ENCODE peak calls at places on chromosomes 4 and X, in eight cellular contexts. Z is cardiac fibroblast, F is kidney, P is A549, D is Peyer's patch, W is tibial nerve, B is transverse colon, I is heart left ventricle. N is an unnamed sample.

GRCh38 chr4:188432328-188432727 is 293.1 kb downstream of the TRIML1 start:
- DNase-seq in Z (no peak), B (no peak), D (no peak), F (no peak), P (no peak), W (no peak), I (no peak), N (no peak)

GRCh38 chr4:2064276-2064991 is 5.3 kb downstream of the NAT8L start:
- DNase-seq in I (no peak), F (peak), P (no peak), Z (no peak), W (no peak), D (peak), B (peak), N (no peak)

GRCh38 chr4:162685401-162685800 is 481.3 kb downstream of the NAF1 start:
- DNase-seq in I (no peak), B (no peak), P (no peak), F (no peak), Z (peak), D (no peak), W (no peak), N (no peak)

GRCh38 chr4:100042235-100042634 is 92.2 kb upstream of the H2AZ1 start:
- DNase-seq in B (no peak), I (no peak), D (no peak), P (no peak), F (no peak), W (no peak), Z (peak), N (no peak)

GRCh38 chr4:81550005-81550896 is 78.5 kb upstream of the RASGEF1B start:
- DNase-seq in Z (no peak), I (no peak), F (peak), D (no peak), B (no peak), P (no peak), W (no peak), N (no peak)

GRCh38 chrX:49812177-49812576 is 16.9 kb upstream of the PAGE4 start:
- DNase-seq in P (no peak), B (no peak), Z (no peak), W (no peak), F (no peak), I (no peak), D (no peak), N (no peak)

GRCh38 chrX:132468454-132468853 is 20.4 kb downstream of the MBNL3 start:
- DNase-seq in I (no peak), Z (no peak), W (no peak), D (no peak), F (no peak), B (no peak), P (no peak), N (no peak)

GRCh38 chr4:78691333-78691732 is 84.8 kb upstream of the BMP2K start:
- DNase-seq in F (no peak), W (no peak), I (no peak), D (no peak), P (no peak), Z (peak), B (no peak), N (no peak)

GRCh38 chr4:74018116-74018515 is 19.6 kb upstream of the CXCL5 start:
- DNase-seq in P (no peak), I (no peak), B (no peak), F (no peak), W (no peak), D (no peak), Z (no peak), N (no peak)

GRCh38 chr4:15239866-15240265 is 188.0 kb upstream of the C1QTNF7 start:
- DNase-seq in W (no peak), B (no peak), D (no peak), Z (peak), P (no peak), F (no peak), I (peak), N (peak)

GRCh38 chr4:4758708-4759107 is 100.8 kb upstream of the MSX1 start:
- DNase-seq in F (no peak), I (no peak), Z (no peak), W (no peak), D (no peak), B (no peak), P (no peak), N (no peak)

GRCh38 chr4:4430492-4431195 is 43.7 kb downstream of the NSG1 start:
- DNase-seq in P (peak), D (peak), I (peak), F (no peak), Z (peak), B (no peak), W (no peak), N (peak)

GRCh38 chrX:130228871-130229270 is 39.8 kb downstream of the ZNF280C start:
- DNase-seq in B (no peak), P (no peak), I (no peak), Z (no peak), F (no peak), D (no peak), W (no peak), N (no peak)

GRCh38 chr4:165748321-165748720 is 124.7 kb upstream of the TLL1 start:
- DNase-seq in D (no peak), Z (no peak), I (no peak), F (no peak), W (no peak), P (no peak), B (no peak), N (no peak)

GRCh38 chr4:80103615-80104014 is 30.6 kb upstream of the ANTXR2 start:
- DNase-seq in B (no peak), P (no peak), I (no peak), D (no peak), Z (no peak), W (no peak), F (no peak), N (no peak)

GRCh38 chr4:107034091-107034698 is 1.9 kb downstream of the DKK2 start:
- DNase-seq in D (no peak), P (no peak), W (peak), F (peak), Z (peak), B (peak), I (no peak), N (no peak)

GRCh38 chr4:306551-306961 is 1.3 kb upstream of the ZNF732 start:
- DNase-seq in Z (no peak), B (no peak), D (no peak), W (no peak), F (no peak), P (no peak), I (no peak), N (no peak)

GRCh38 chr4:10917475-10918103 is 233.0 kb upstream of the CLNK start:
- DNase-seq in P (no peak), B (no peak), F (no peak), Z (no peak), W (no peak), D (no peak), I (no peak), N (no peak)

GRCh38 chr4:15653864-15654391 is 1.2 kb downstream of the FBXL5 start:
- DNase-seq in Z (peak), B (no peak), I (no peak), P (no peak), W (no peak), D (no peak), F (peak), N (no peak)

GRCh38 chr4:108644237-108644636 is 6.2 kb upstream of the OSTC start:
- DNase-seq in F (no peak), Z (peak), D (no peak), I (no peak), B (no peak), P (no peak), W (no peak), N (peak)

GRCh38 chrX:111133389-111133788 is 37.4 kb downstream of the PAK3 start:
- DNase-seq in Z (peak), W (no peak), D (no peak), B (no peak), I (no peak), P (no peak), F (no peak), N (no peak)

GRCh38 chr4:153159016-153159415 is 45.2 kb upstream of the TRIM2 start:
- DNase-seq in I (no peak), P (no peak), D (no peak), F (no peak), Z (no peak), W (no peak), B (no peak), N (no peak)

DNA sequence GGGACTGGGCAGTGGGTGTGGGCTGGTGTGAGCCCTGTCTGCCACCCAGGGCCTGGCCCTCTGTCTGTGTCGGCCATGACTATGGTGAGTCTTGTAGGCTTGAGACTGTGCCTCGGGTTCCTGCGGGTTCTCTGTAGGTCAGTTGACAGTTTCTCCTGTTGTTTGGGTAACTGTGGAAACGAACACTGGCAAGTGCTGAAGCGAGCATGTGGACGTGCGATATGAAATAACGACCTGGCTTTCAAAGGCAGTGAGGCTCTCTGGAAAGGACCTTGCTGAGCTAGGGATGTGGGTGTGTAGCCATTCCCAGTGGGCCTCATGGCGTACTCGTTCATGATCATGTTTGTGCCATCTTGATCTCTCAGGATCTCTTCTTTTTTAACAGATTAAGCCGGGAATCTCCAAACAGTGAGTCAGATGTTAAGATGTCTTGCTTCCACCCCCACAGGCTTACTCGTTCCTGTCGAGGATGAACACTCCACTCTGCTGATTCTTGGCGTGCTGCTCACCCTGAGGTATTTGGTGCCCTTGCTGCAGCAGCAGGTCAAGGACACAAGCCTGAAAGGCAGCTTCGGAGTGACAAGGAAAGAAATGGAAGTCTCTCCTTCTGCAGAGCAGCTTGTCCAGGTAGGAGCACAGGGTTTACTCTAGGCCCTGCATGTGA is 41.3 kb downstream of the HTT start:
- DNase-seq in W (no peak), P (no peak), B (no peak), I (no peak), F (no peak), Z (peak), D (no peak), N (no peak)
- H3K4me3 ChIP-seq in W (no peak), P (no peak), B (no peak), I (no peak), F (no peak), Z (no peak), D (no peak), N (no peak)

GRCh38 chr4:55884851-55885219 is 31.4 kb downstream of the EXOC1 start:
- DNase-seq in W (no peak), B (no peak), F (no peak), P (no peak), Z (no peak), D (no peak), I (no peak), N (no peak)

GRCh38 chr4:55884093-55884850 is 30.8 kb downstream of the EXOC1 start:
- DNase-seq in I (no peak), Z (no peak), W (no peak), P (no peak), B (no peak), D (no peak), F (no peak), N (no peak)

GRCh38 chr4:55887594-55887993 is 34.1 kb downstream of the EXOC1 start:
- DNase-seq in P (no peak), F (no peak), I (no peak), D (no peak), Z (no peak), B (no peak), W (no peak), N (no peak)
- TF ChIP-seq CTCF in P (no peak), F (no peak), I (no peak), D (no peak), Z (no peak), B (no peak), W (no peak), N (peak)

GRCh38 chr4:40731792-40732245 is 17.9 kb upstream of the NSUN7 start:
- DNase-seq in F (no peak), W (no peak), P (no peak), B (peak), Z (no peak), D (peak), I (peak), N (no peak)
- H3K4me3 ChIP-seq in F (no peak), W (no peak), P (no peak), B (no peak), Z (no peak), D (no peak), I (no peak), N (no peak)

DNA sequence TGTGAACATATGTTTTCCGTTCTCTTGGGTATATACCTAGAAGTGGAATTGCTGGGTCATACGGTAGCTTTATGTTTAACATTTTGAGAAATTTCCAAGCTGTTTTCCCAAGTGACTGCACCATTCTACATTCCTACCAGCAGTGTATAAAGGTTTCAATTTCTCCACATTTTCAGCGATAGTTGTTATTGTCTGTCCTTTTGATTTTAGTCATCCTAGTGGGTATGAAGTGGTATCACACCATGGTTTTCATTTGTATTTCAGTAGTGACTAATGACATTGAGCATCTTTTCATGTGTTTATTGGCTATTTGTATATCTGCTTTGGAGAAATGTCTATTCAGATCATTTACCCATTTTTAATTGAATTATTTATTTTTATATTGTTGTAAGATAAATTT is 2.4 kb downstream of the PPEF1 start:
- DNase-seq in W (no peak), F (no peak), P (no peak), Z (no peak), B (no peak), D (no peak), I (no peak), N (no peak)
- TF ChIP-seq CTCF in W (no peak), F (no peak), P (no peak), Z (no peak), B (no peak), D (no peak), I (no peak), N (no peak)

DNA sequence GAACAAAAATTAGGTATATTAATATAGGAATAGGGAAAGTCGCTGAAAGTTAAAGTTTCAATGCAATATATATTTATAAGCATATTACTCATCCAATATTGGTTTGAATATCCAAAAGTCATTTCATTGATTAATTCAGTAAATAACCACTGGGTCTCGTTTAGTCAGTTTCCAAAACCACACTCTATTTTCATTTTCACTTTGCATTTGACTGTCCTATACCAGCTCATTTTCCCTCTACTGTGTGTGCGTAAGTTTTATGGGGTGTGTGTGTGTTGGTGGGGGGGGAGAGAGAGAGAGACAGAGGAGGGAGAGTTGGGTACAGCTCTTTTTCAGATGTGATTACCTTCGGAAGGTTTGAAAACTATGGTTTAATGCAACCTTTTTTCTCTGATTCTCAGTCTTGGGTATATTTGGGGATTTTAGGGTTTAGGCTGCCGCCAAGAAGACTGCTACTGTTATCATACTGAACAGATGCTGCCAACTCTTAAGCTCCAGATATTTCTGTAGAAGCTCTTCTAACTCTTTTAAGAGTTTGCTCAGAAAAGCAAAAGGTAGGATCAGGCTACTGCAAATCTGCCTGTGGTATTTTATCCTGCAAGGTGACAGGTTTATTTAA is 1427.4 kb downstream of the PCDH7 start:
- DNase-seq in B (no peak), P (no peak), Z (no peak), I (no peak), W (no peak), F (no peak), D (no peak), N (no peak)
- H3K4me3 ChIP-seq in B (no peak), P (no peak), Z (no peak), I (no peak), W (no peak), F (no peak), D (no peak), N (no peak)

GRCh38 chr4:178173771-178174170 is 731.5 kb upstream of the AGA start:
- DNase-seq in F (no peak), I (no peak), W (no peak), P (no peak), D (no peak), B (no peak), Z (no peak), N (no peak)
- TF ChIP-seq CTCF in F (no peak), I (no peak), W (no peak), P (no peak), D (no peak), B (no peak), Z (no peak), N (no peak)

DNA sequence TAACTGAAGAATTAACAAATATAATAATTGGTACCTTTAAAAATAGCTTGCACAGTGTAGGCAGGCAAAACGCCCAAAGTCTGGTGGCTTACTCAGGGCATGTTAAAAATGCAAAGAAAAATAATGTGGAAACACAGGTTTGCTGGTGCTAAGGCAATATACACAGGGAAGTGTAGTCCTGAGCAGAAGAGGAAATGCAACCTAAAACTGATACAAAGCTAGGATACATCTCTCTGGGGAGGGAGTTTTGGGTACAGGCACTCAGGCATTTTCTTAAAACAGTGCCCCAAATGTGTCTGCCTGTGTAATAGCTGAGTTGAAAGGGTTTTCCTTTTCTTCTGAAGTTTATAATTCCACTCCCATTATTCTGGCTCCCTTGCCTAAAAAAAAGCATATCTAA is 47.4 kb downstream of the TMPRSS11E start:
- DNase-seq in P (no peak), Z (no peak), D (no peak), F (no peak), B (no peak), W (no peak), I (no peak), N (no peak)
- H3K4me3 ChIP-seq in P (no peak), Z (no peak), D (no peak), F (no peak), B (no peak), W (no peak), I (no peak), N (no peak)

DNA sequence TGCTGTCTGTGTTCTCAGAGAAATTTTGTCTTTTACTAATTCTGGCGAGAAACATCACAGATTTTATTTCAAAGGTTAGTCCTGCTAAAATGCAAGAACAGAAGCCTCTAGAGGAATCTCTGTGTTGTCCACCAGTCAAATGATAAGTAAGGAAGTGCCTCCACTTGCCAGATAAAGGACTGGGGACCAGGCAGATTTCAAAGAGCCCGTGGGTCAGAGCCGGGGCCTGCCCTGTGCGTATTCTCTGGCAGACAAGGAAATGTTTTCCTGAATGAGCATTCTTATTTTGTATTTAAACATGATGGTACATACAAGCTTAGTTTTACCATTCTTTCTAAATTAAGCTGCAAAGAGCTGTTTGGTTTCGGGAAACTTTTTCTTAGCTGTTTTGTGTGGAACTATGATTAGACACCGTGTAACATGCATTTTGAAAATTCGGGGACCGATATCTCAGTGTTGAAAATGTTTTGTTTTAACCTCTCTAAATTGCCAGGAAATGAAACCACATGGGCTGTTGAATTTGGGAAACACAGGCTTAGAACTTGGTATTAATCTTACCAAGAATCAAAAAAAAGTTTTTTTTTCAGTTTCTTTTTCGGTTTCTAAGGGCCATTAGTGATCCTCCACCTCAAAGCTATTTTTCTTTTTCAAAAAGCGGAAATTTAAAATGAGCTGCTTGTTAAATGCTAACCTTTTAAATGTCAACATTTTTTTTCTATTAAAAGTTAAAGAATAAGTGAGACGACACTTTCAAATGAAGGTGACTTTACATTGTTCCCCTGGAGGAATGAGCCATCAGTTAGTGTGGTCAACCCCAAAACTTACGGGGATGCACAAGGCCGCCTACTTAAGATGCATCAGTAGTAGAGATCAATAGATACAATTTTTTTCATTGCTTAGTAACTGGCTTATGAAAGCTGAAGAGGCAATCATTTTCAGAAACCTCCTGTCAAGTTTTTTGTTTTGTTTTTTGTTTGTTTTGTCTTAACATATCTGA is 89.6 kb upstream of the MTM1 start:
- DNase-seq in I (no peak), P (no peak), B (no peak), D (no peak), F (no peak), W (no peak), Z (no peak), N (no peak)
- TF ChIP-seq CTCF in I (no peak), P (no peak), B (no peak), D (no peak), F (no peak), W (no peak), Z (no peak), N (no peak)

DNA sequence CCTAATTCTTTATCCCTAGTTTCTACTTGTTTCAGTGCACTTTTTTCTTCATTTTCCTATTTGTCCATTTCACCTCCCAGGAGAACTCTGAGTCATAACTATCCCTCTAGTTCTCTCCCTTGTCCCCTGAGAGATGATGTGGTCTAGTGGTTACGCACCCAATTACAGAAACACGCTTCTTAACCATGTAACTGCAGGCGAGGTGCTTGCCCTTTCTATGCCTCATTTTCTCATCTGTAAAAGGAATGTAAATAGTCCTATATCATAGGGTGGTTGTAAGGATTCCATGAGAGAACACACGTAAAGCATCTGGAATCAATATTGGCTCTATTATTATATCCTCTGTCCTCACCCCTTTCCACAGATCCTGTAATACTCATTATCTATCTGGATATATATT is 8.7 kb upstream of the GRPR start:
- DNase-seq in Z (peak), W (no peak), F (no peak), B (no peak), D (no peak), P (no peak), I (no peak), N (peak)
- H3K4me3 ChIP-seq in Z (no peak), W (no peak), F (no peak), B (no peak), D (no peak), P (no peak), I (no peak), N (no peak)

GRCh38 chr4:175946472-175947116 is 119.0 kb upstream of the WDR17 start:
- DNase-seq in I (no peak), P (no peak), B (no peak), F (peak), W (no peak), D (no peak), Z (peak), N (no peak)

GRCh38 chr4:175951794-175952193 is 113.8 kb upstream of the WDR17 start:
- DNase-seq in F (no peak), D (peak), W (no peak), P (no peak), B (no peak), I (no peak), Z (peak), N (no peak)

GRCh38 chr4:175947117-175947722 is 118.4 kb upstream of the WDR17 start:
- DNase-seq in F (no peak), B (no peak), D (no peak), P (no peak), Z (peak), W (no peak), I (no peak), N (no peak)
- TF ChIP-seq CTCF in F (peak), B (peak), D (peak), P (peak), Z (peak), W (peak), I (peak), N (peak)

N was measured in HFF-Myc.